ENCODE peak calls at places on chromosomes 11 and 22, in nine cellular contexts. I, J, T, L, U, R, G, F and O are unnamed samples.

GRCh38 chr11:8070417-8071101 is 10.5 kb upstream of the TUB start:
- DNase-seq in I (no peak), T (peak), F (no peak), J (no peak), L (no peak), R (no peak), G (no peak), U (peak), O (no peak)

GRCh38 chr11:85724750-85725465 is 38.9 kb upstream of the CCDC89 start:
- DNase-seq in J (no peak), L (no peak), U (no peak), G (no peak), I (no peak), T (no peak), F (no peak), R (no peak), O (no peak)

GRCh38 chr11:30016588-30017363 is at the start of gene KCNA4:
- DNase-seq in U (no peak), G (no peak), R (no peak), F (peak), I (no peak), L (peak), J (no peak), T (no peak), O (no peak)

GRCh38 chr11:14756349-14756748 is 112.7 kb downstream of the PDE3B start:
- DNase-seq in F (no peak), L (no peak), R (no peak), T (no peak), J (no peak), U (no peak), I (no peak), G (no peak), O (no peak)

GRCh38 chr22:47394504-47395440 is 632.3 kb downstream of the TBC1D22A start:
- DNase-seq in F (no peak), T (no peak), R (no peak), U (no peak), L (no peak), G (no peak), J (no peak), I (no peak), O (no peak)

GRCh38 chr22:26553056-26553752 is 36.7 kb downstream of the TPST2 start:
- DNase-seq in J (no peak), L (no peak), U (peak), I (no peak), F (no peak), T (no peak), R (no peak), G (no peak), O (no peak)

GRCh38 chr11:35859311-35859710 is 84.6 kb upstream of the LDLRAD3 start:
- DNase-seq in I (no peak), J (no peak), F (no peak), T (no peak), R (no peak), G (no peak), U (peak), L (no peak), O (no peak)

GRCh38 chr22:46062232-46062615 is 85.3 kb upstream of the WNT7B start:
- DNase-seq in R (no peak), I (no peak), G (peak), T (no peak), L (no peak), J (no peak), U (no peak), F (peak), O (peak)

GRCh38 chr22:38446018-38446601 is 8.9 kb downstream of the KCNJ4 start:
- DNase-seq in U (no peak), L (no peak), R (no peak), G (no peak), T (no peak), I (no peak), F (no peak), J (no peak), O (no peak)

GRCh38 chr11:118623291-118623655 is 15.9 kb downstream of the PHLDB1 start:
- DNase-seq in I (no peak), G (no peak), T (peak), R (peak), U (peak), F (no peak), L (peak), J (no peak), O (no peak)
- TF ChIP-seq POLR2A in I (no peak), G (no peak), T (no peak), R (no peak), U (no peak), F (no peak), L (no peak), J (no peak), O (no peak)

GRCh38 chr22:19978748-19979147 is 37.1 kb upstream of the TXNRD2 start:
- DNase-seq in U (no peak), T (no peak), R (no peak), G (no peak), L (no peak), J (no peak), I (no peak), F (no peak), O (no peak)

GRCh38 chr22:19979712-19980493 is 36.7 kb downstream of the ARVCF start:
- DNase-seq in R (no peak), U (no peak), L (no peak), F (no peak), I (no peak), G (no peak), J (peak), T (no peak), O (no peak)

GRCh38 chr22:19976671-19977070 is 35.1 kb upstream of the TXNRD2 start:
- DNase-seq in F (no peak), I (no peak), R (no peak), G (no peak), T (no peak), J (no peak), L (no peak), U (no peak), O (no peak)

GRCh38 chr22:19975707-19976035 is 34.1 kb upstream of the TXNRD2 start:
- DNase-seq in T (no peak), I (no peak), R (no peak), F (no peak), G (no peak), U (no peak), L (no peak), J (no peak), O (no peak)

GRCh38 chr22:19977296-19978243 is 36.0 kb upstream of the TXNRD2 start:
- DNase-seq in I (no peak), L (no peak), U (no peak), T (no peak), J (no peak), R (no peak), F (no peak), G (no peak), O (no peak)
- H3K4me3 ChIP-seq in I (no peak), L (no peak), U (no peak), T (no peak), J (no peak), R (no peak), F (no peak), G (no peak), O (no peak)

DNA sequence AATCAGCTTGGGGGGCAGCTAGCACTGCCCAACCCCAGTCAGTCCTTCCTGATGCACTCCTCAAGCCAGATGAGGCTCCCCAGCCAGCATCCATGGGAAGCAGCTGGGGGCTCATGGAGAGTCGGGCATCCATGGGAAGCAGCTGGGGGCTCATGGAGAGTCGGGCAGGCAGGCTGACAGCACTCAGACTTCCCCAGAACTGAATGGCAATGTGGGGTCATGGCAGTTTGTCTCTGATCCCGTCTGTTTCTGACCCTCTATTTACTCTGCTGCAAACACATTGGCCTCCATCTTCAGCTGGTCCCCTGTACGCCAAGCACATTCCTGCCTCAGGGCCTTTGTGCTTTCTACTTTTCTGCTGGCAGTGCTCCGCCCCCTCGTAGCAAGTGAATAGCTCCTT is 314.8 kb downstream of the NTM start:
- DNase-seq in J (no peak), T (no peak), G (no peak), I (no peak), R (no peak), L (no peak), U (no peak), F (no peak), O (no peak)
- TF ChIP-seq POLR2A in J (no peak), T (no peak), G (no peak), I (no peak), R (no peak), L (no peak), U (no peak), F (no peak), O (no peak)

DNA sequence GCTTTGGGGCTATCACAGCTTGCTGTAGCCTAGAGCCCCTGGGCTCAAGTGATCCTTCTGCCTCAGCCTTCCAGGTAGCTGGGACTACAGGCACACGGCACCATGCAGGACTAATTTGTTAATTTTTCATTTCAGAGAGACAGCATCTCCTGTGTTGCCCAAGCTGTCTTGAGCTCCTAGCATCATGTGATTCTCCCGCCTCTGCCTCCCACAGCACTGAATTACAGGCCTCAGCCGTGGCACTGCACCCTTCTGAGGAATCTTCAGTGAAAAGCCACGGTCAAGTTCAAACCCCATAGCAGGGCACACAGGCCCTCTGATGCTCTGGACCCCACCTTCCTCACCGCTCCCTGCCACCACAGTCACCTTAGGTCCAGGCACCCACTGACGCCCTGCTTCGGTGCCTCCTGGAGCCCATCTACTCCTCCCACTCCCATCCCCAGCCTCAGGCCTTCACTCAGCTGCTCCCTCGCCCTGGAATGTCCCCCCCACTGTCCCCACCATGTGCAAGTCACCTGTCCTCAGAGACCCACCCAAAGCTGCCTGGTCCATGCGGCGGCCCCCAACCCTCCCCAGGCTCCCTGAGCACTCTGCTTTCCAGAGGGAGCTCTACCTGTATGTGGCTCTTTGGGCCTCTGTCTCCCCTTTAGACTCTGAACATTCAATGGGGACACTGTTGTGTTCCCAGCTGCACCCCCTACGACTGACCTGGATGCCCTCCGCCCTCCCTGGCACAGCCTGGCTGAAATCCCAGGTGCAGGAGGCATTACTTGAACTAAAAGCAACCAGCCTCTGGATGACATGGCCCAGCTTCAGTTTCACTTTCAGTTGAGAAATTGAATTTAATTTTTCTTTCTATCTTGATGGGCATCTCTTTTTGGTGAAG is 1.6 kb downstream of the APOL2 start:
- DNase-seq in J (peak), I (no peak), L (no peak), U (no peak), G (peak), T (no peak), F (no peak), R (no peak), O (no peak)
- H3K4me3 ChIP-seq in J (peak), I (peak), L (peak), U (peak), G (peak), T (peak), F (no peak), R (peak), O (peak)

DNA sequence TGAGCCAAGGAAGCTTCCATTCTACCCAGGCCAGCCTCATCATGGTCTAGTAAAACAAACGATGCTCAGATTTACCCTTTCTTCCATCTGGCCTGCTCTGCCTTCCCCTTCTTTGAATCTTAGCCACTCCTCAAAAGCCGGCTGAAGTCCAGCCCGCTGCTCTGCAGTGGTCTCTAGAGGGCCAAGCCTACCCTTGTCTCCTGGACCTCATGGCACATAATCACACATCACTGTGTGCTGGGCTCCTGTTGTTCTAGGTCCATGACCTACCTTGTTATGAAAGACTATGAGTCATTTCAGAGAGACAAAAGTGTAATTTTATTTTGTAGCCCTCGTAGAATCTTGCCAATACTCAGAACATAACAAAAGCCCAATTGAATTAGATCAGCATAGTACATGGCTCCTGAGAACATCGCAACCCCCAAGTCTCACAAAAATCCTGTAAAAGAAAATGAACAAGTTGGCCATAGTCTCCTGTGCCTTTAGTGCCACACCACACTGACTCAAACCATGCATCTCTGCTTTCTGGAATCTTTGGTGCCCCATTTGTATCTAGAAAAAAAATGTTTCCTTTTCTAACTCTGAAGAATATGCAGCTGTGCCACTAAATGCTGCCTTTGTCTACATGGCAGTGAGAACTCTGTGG is 192.7 kb downstream of the OPCML start:
- DNase-seq in U (no peak), G (no peak), T (no peak), R (no peak), F (no peak), J (no peak), L (no peak), I (no peak), O (no peak)
- TF ChIP-seq POLR2A in U (no peak), G (no peak), T (no peak), R (no peak), F (no peak), J (no peak), L (no peak), I (no peak), O (no peak)